ENCODE peak calls at places on chromosomes 11 and 22, in seven cellular contexts. Y is CD8-positive, alpha-beta memory T cell; B is cardiac septum; M is endothelial cell of umbilical vein; W is NCI-H460; A is stimulated activated CD4-positive, alpha-beta T cell treated with anti-CD3 and anti-CD28 coated beads, Interleukin-4, amount 100 ng/mL, for 4 hours; R is NCI-H1092. Q is an unnamed sample.

GRCh38 chr11:30960387-30960992 is 374.3 kb upstream of the MPPED2 start:
- DNase-seq in Y (no peak), R (peak), A (no peak), W (peak), M (peak), B (no peak), Q (no peak)

GRCh38 chr11:16809901-16810668 is 71.6 kb downstream of the C11orf58 start:
- DNase-seq in B (peak), R (peak), A (no peak), W (no peak), M (peak), Y (no peak), Q (peak)

GRCh38 chr22:29030016-29030617 is 31.5 kb downstream of the C22orf31 start:
- DNase-seq in B (no peak), M (no peak), R (no peak), W (no peak), Y (no peak), A (no peak), Q (no peak)

GRCh38 chr11:13207665-13208594 is 69.7 kb upstream of the BMAL1 start:
- DNase-seq in Y (no peak), A (peak), M (peak), W (no peak), R (no peak), B (no peak), Q (no peak)

GRCh38 chr11:6825333-6825744 is 20.1 kb upstream of the OR10A5 start:
- DNase-seq in M (no peak), A (no peak), B (no peak), Y (no peak), R (no peak), W (no peak), Q (no peak)

GRCh38 chr11:123386746-123387510 is 43.1 kb upstream of the GRAMD1B start:
- DNase-seq in Y (no peak), A (no peak), W (no peak), B (no peak), M (no peak), R (no peak), Q (no peak)

GRCh38 chr11:125923012-125923579 is 18.8 kb downstream of the DDX25 start:
- DNase-seq in W (peak), Y (no peak), R (peak), M (peak), A (peak), B (no peak), Q (no peak)

GRCh38 chr11:125470355-125470754 is 25.7 kb downstream of the FEZ1 start:
- DNase-seq in Y (no peak), A (no peak), M (no peak), W (no peak), R (no peak), B (no peak), Q (no peak)

GRCh38 chr11:106276859-106277436 is 199.5 kb downstream of the AASDHPPT start:
- DNase-seq in A (no peak), Y (no peak), B (no peak), M (no peak), R (no peak), W (no peak), Q (no peak)

Q was measured in tibial artery.